ENCODE peak calls at places on chromosomes 3 and 15, in seven cellular contexts. S is IMR-90, V is A549, T is HCT116, M is H1, N is K562, R is GM12878. J is an unnamed sample.

GRCh38 chr3:140579260-140579659 is 98.6 kb upstream of the TRIM42 start:
- DNase-seq in S (no peak), V (no peak), T (no peak), M (no peak), N (no peak), R (no peak), J (no peak)

GRCh38 chr3:113847664-113848461 is 9.3 kb downstream of the GRAMD1C start:
- DNase-seq in S (no peak), V (no peak), T (no peak), M (no peak), N (no peak), R (no peak), J (no peak)

GRCh38 chr15:41892621-41893421 is 1.0 kb downstream of the SPTBN5 start:
- DNase-seq in S (no peak), V (no peak), T (no peak), M (peak; percentile 45), N (no peak), R (no peak), J (no peak)

GRCh38 chr15:44788748-44789147 is 52.4 kb downstream of the TRIM69 start:
- DNase-seq in S (no peak), V (no peak), T (no peak), M (no peak), N (no peak), R (no peak), J (no peak)

GRCh38 chr3:87175662-87176230 is 51.4 kb upstream of the CHMP2B start:
- DNase-seq in S (no peak), V (no peak), T (no peak), M (no peak), N (no peak), R (no peak), J (no peak)

GRCh38 chr15:94229591-94230365 is 1.6 kb upstream of the MCTP2 start:
- DNase-seq in S (no peak), V (no peak), T (no peak), M (no peak), N (no peak), R (peak; percentile 70), J (no peak)

GRCh38 chr15:62138124-62138523 is 27.0 kb downstream of the C2CD4B start:
- DNase-seq in S (peak; percentile 70), V (peak; percentile 13), T (no peak), M (no peak), N (no peak), R (no peak), J (no peak)

GRCh38 chr15:99014803-99015676 is 7.4 kb upstream of the PGPEP1L start:
- DNase-seq in S (peak; percentile 72), V (peak; percentile 77), T (peak; percentile 36), M (peak; percentile 85), N (peak; percentile 53), R (no peak), J (peak; percentile 28)

GRCh38 chr3:124640907-124641306 is 89.3 kb upstream of the UMPS start:
- DNase-seq in S (no peak), V (no peak), T (no peak), M (no peak), N (peak; percentile 14), R (no peak), J (no peak)

GRCh38 chr3:166085164-166085830 is 248.1 kb upstream of the BCHE start:
- DNase-seq in S (no peak), V (no peak), T (no peak), M (no peak), N (no peak), R (no peak), J (no peak)

GRCh38 chr3:124409650-124410275 is 320.5 kb upstream of the UMPS start:
- DNase-seq in S (peak; percentile 60), V (peak; percentile 7), T (no peak), M (no peak), N (no peak), R (no peak), J (no peak)

GRCh38 chr15:63504979-63505841 is 817 bp downstream of the USP3 start:
- DNase-seq in S (peak; percentile 51), V (peak; percentile 85), T (no peak), M (peak; percentile 74), N (peak; percentile 76), R (no peak), J (peak; percentile 64)

GRCh38 chr3:72907851-72908620 is 20.2 kb downstream of the GXYLT2 start:
- DNase-seq in S (peak; percentile 86), V (peak; percentile 18), T (no peak), M (no peak), N (no peak), R (no peak), J (peak; percentile 9)

GRCh38 chr3:149588909-149589308 is 68.9 kb downstream of the WWTR1 start:
- DNase-seq in S (no peak), V (no peak), T (no peak), M (no peak), N (no peak), R (no peak), J (no peak)

GRCh38 chr3:124419303-124419702 is 310.9 kb upstream of the UMPS start:
- DNase-seq in S (no peak), V (no peak), T (no peak), M (no peak), N (no peak), R (no peak), J (no peak)

GRCh38 chr3:16112910-16113504 is 61.5 kb upstream of the GALNT15 start:
- DNase-seq in S (peak; percentile 90), V (no peak), T (no peak), M (no peak), N (no peak), R (no peak), J (no peak)
- H3K4me2 ChIP-seq in S (no peak overlapping the region), V (no peak overlapping the region), T (no peak overlapping the region), M (no peak overlapping the region), N (no peak overlapping the region), R (no peak overlapping the region), J (no peak overlapping the region)

DNA sequence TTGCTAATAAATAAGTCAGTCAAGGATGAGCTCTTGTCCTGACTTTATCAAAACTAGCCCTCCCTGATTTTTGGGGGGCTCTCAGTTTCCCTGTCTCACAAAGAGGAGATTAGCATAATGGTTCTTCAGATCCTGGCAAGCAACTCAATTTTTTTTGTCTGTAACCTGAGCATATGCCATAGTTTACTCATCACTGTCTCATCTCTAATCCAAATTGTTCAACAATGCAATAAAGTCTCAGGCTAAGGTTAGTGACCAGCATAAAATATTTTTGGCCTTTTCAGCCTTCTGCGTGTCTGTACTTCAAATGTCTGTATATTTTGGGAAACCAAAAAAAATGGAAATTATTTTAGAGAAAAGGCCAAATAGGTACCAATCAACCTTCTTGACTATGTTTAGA is 465.6 kb upstream of the TPRG1 start:
- DNase-seq in S (peak; percentile 56), V (no peak), T (no peak), M (no peak), N (no peak), R (no peak), J (no peak)
- TF ChIP-seq CEBPB in S (no peak), V (no peak), T (no peak), M (no peak), N (no peak), R (no peak), J (no peak)

GRCh38 chr15:96395687-96396086 is 65.2 kb downstream of the NR2F2 start:
- DNase-seq in S (no peak), V (peak; percentile 14), T (no peak), M (no peak), N (no peak), R (no peak), J (peak; percentile 19)

GRCh38 chr15:96388673-96389072 is 58.2 kb downstream of the NR2F2 start:
- DNase-seq in S (no peak), V (no peak), T (no peak), M (no peak), N (no peak), R (no peak), J (no peak)

GRCh38 chr15:96390986-96391385 is 60.5 kb downstream of the NR2F2 start:
- DNase-seq in S (no peak), V (no peak), T (no peak), M (no peak), N (no peak), R (no peak), J (no peak)

GRCh38 chr15:96393209-96393513 is 62.7 kb downstream of the NR2F2 start:
- DNase-seq in S (peak; percentile 5), V (no peak), T (no peak), M (no peak), N (no peak), R (no peak), J (no peak)

DNA sequence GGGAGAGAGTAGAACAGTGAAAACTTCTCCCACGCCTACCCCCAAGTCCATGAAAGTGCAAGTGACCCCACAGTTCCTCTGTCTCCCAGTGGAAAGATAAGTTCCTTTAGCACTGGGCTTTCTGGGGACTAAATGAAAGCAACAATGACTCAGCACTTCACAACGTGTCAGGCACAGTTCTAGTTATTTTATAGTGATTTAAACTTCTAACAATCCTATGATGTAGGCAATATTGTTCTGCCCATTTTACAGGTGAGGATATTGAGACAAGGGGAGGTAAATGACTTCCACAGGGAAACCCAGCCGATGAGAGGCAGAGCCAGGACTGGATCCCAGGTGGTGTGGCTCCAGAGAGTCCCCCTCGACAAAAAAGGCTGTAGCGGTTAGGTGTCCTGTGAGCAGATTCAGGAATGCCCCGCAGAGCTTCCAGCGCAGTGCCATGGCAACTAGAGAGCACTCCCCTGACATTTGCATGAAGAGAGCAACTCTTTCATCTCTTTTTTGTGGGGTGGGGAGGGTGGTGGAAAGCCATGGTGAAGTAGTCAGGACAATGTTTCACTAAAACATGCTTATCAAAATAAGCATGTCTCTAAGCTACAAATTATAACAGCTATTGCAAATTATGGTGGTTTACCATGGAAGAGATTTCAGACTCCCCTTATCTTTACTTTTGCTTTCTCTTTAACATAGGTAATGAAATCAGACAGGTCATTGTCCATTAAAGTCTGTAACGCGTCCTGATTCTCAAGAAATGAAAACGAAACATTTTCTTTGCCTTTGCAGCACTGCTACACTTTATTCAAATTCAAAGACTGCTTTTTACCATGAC is 62.1 kb downstream of the NR2F2 start:
- DNase-seq in S (peak; percentile 7), V (no peak), T (no peak), M (peak; percentile 52), N (peak; percentile 51), R (no peak), J (no peak)
- H3K4me2 ChIP-seq in S (no peak overlapping the region), V (no peak overlapping the region), T (no peak overlapping the region), M (peak overlapping the region; percentile 12), N (peak overlapping the region; percentile 75), R (no peak overlapping the region), J (peak overlapping the region; percentile 24)

GRCh38 chr3:48435774-48436476 is 4.0 kb downstream of the CCDC51 start:
- DNase-seq in S (peak; percentile 79), V (peak; percentile 81), T (peak; percentile 78), M (peak; percentile 93), N (peak; percentile 63), R (peak; percentile 63), J (peak; percentile 81)

GRCh38 chr3:48435223-48435595 is 4.7 kb downstream of the CCDC51 start:
- DNase-seq in S (no peak), V (no peak), T (no peak), M (no peak), N (no peak), R (no peak), J (no peak)

GRCh38 chr3:48437812-48438211 is 2.1 kb downstream of the CCDC51 start:
- DNase-seq in S (no peak), V (no peak), T (no peak), M (no peak), N (no peak), R (no peak), J (no peak)

GRCh38 chr3:48436477-48436787 is 3.5 kb downstream of the CCDC51 start:
- DNase-seq in S (no peak), V (no peak), T (no peak), M (no peak), N (no peak), R (no peak), J (no peak)

DNA sequence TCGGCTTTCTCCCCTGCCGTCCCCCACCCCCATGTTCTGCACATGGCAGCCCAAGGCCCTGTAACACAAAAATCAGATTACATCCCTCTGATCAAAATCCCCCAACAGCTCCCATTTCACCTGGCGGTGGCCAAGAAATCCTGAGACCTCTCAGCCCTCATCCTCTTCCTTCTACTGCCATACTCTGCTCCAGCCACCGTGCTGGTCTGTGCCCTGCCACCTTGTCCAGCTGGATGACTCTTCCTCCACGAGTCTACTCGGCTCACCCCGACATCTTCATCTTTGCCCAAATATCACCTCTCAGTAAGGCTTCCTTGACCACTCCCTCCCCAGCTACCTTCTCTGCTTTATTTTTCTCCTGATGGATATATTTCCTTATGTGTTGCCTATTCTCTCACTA is 3.1 kb downstream of the CCDC51 start:
- DNase-seq in S (no peak), V (no peak), T (no peak), M (no peak), N (no peak), R (no peak), J (no peak)
- TF ChIP-seq CEBPB in S (no peak), V (no peak), T (no peak), M (no peak), N (no peak), R (no peak), J (no peak)